ENCODE peak calls at places on chromosome 22, in nine cellular contexts. One of them, this sample, is unnamed.
A peak's percentile ranks its signal among the peaks of the same experiment; 100 is the strongest.

GRCh38 chr22:22984967-22985366 is 85.4 kb upstream of the GNAZ start:
- DNase-seq in HFF-Myc: no peak
- DNase-seq in Panc1: no peak
- DNase-seq in stimulated activated CD8-positive, alpha-beta memory T cell treated with anti-CD3 and anti-CD28 coated beads, Interleukin-15, amount 100 ng/mL, for 4 hours: no peak
- DNase-seq in body of pancreas: no peak
- DNase-seq in heart left ventricle: no peak
- DNase-seq in fibroblast of lung: no peak
- DNase-seq in lower lobe of right lung: no peak
- DNase-seq in GOT3: no peak
- DNase-seq in this sample: no peak

GRCh38 chr22:21636629-21637218 is 4.2 kb downstream of the CCDC116 start:
- DNase-seq in HFF-Myc: no peak
- DNase-seq in Panc1: no peak
- DNase-seq in stimulated activated CD8-positive, alpha-beta memory T cell treated with anti-CD3 and anti-CD28 coated beads, Interleukin-15, amount 100 ng/mL, for 4 hours: no peak
- DNase-seq in body of pancreas: no peak
- DNase-seq in heart left ventricle: no peak
- DNase-seq in fibroblast of lung: no peak
- DNase-seq in lower lobe of right lung: no peak
- DNase-seq in GOT3: no peak
- DNase-seq in this sample: no peak

GRCh38 chr22:32723632-32724031 is 77.9 kb upstream of the TIMP3 start:
- DNase-seq in HFF-Myc: peak; percentile 87
- DNase-seq in Panc1: no peak
- DNase-seq in stimulated activated CD8-positive, alpha-beta memory T cell treated with anti-CD3 and anti-CD28 coated beads, Interleukin-15, amount 100 ng/mL, for 4 hours: no peak
- DNase-seq in body of pancreas: peak; percentile 31
- DNase-seq in heart left ventricle: peak; percentile 73
- DNase-seq in fibroblast of lung: peak; percentile 97
- DNase-seq in lower lobe of right lung: peak; percentile 85
- DNase-seq in GOT3: no peak
- DNase-seq in this sample: peak; percentile 70

GRCh38 chr22:22070371-22070824 is 87.8 kb upstream of the TOP3B start:
- DNase-seq in HFF-Myc: no peak
- DNase-seq in Panc1: no peak
- DNase-seq in stimulated activated CD8-positive, alpha-beta memory T cell treated with anti-CD3 and anti-CD28 coated beads, Interleukin-15, amount 100 ng/mL, for 4 hours: no peak
- DNase-seq in body of pancreas: no peak
- DNase-seq in heart left ventricle: no peak
- DNase-seq in fibroblast of lung: no peak
- DNase-seq in lower lobe of right lung: no peak
- DNase-seq in GOT3: no peak
- DNase-seq in this sample: no peak

GRCh38 chr22:44023404-44024287 is 456 bp upstream of the PARVB start:
- DNase-seq in HFF-Myc: no peak
- DNase-seq in Panc1: no peak
- DNase-seq in stimulated activated CD8-positive, alpha-beta memory T cell treated with anti-CD3 and anti-CD28 coated beads, Interleukin-15, amount 100 ng/mL, for 4 hours: no peak
- DNase-seq in body of pancreas: peak; percentile 34
- DNase-seq in heart left ventricle: peak; percentile 76
- DNase-seq in fibroblast of lung: peak; percentile 40
- DNase-seq in lower lobe of right lung: peak; percentile 60
- DNase-seq in GOT3: no peak
- DNase-seq in this sample: peak; percentile 67

GRCh38 chr22:49402169-49402568 is 425.5 kb downstream of the BRD1 start:
- DNase-seq in HFF-Myc: no peak
- DNase-seq in Panc1: no peak
- DNase-seq in stimulated activated CD8-positive, alpha-beta memory T cell treated with anti-CD3 and anti-CD28 coated beads, Interleukin-15, amount 100 ng/mL, for 4 hours: no peak
- DNase-seq in body of pancreas: no peak
- DNase-seq in heart left ventricle: no peak
- DNase-seq in fibroblast of lung: no peak
- DNase-seq in lower lobe of right lung: peak; percentile 7
- DNase-seq in GOT3: no peak
- DNase-seq in this sample: no peak

GRCh38 chr22:17097062-17097461 is 12.3 kb downstream of the IL17RA start:
- DNase-seq in HFF-Myc: no peak
- DNase-seq in Panc1: no peak
- DNase-seq in stimulated activated CD8-positive, alpha-beta memory T cell treated with anti-CD3 and anti-CD28 coated beads, Interleukin-15, amount 100 ng/mL, for 4 hours: no peak
- DNase-seq in body of pancreas: no peak
- DNase-seq in heart left ventricle: no peak
- DNase-seq in fibroblast of lung: no peak
- DNase-seq in lower lobe of right lung: no peak
- DNase-seq in GOT3: no peak
- DNase-seq in this sample: no peak

GRCh38 chr22:30212363-30212995 is 34.1 kb downstream of the LIF start:
- DNase-seq in HFF-Myc: peak; percentile 46
- DNase-seq in Panc1: peak; percentile 93
- DNase-seq in stimulated activated CD8-positive, alpha-beta memory T cell treated with anti-CD3 and anti-CD28 coated beads, Interleukin-15, amount 100 ng/mL, for 4 hours: no peak
- DNase-seq in body of pancreas: peak; percentile 92
- DNase-seq in heart left ventricle: no peak
- DNase-seq in fibroblast of lung: peak; percentile 97
- DNase-seq in lower lobe of right lung: peak; percentile 92
- DNase-seq in GOT3: peak; percentile 16
- DNase-seq in this sample: peak; percentile 81

GRCh38 chr22:30429887-30430286 is 4.3 kb downstream of the MTFP1 start:
- DNase-seq in HFF-Myc: no peak
- DNase-seq in Panc1: no peak
- DNase-seq in stimulated activated CD8-positive, alpha-beta memory T cell treated with anti-CD3 and anti-CD28 coated beads, Interleukin-15, amount 100 ng/mL, for 4 hours: no peak
- DNase-seq in body of pancreas: no peak
- DNase-seq in heart left ventricle: no peak
- DNase-seq in fibroblast of lung: no peak
- DNase-seq in lower lobe of right lung: no peak
- DNase-seq in GOT3: no peak
- DNase-seq in this sample: no peak

GRCh38 chr22:37160037-37160436 is 10.3 kb upstream of the IL2RB start:
- DNase-seq in HFF-Myc: no peak
- DNase-seq in Panc1: no peak
- DNase-seq in stimulated activated CD8-positive, alpha-beta memory T cell treated with anti-CD3 and anti-CD28 coated beads, Interleukin-15, amount 100 ng/mL, for 4 hours: no peak
- DNase-seq in body of pancreas: no peak
- DNase-seq in heart left ventricle: no peak
- DNase-seq in fibroblast of lung: no peak
- DNase-seq in lower lobe of right lung: no peak
- DNase-seq in GOT3: no peak
- DNase-seq in this sample: no peak

GRCh38 chr22:46572911-46573780 is 35.7 kb upstream of the CELSR1 start:
- DNase-seq in HFF-Myc: no peak
- DNase-seq in Panc1: no peak
- DNase-seq in stimulated activated CD8-positive, alpha-beta memory T cell treated with anti-CD3 and anti-CD28 coated beads, Interleukin-15, amount 100 ng/mL, for 4 hours: no peak
- DNase-seq in body of pancreas: peak; percentile 79
- DNase-seq in heart left ventricle: peak; percentile 34
- DNase-seq in fibroblast of lung: no peak
- DNase-seq in lower lobe of right lung: peak; percentile 33
- DNase-seq in GOT3: no peak
- DNase-seq in this sample: no peak

GRCh38 chr22:46150615-46151423 is 493 bp downstream of the PPARA start:
- DNase-seq in HFF-Myc: no peak
- DNase-seq in Panc1: no peak
- DNase-seq in stimulated activated CD8-positive, alpha-beta memory T cell treated with anti-CD3 and anti-CD28 coated beads, Interleukin-15, amount 100 ng/mL, for 4 hours: peak; percentile 22
- DNase-seq in body of pancreas: peak; percentile 46
- DNase-seq in heart left ventricle: no peak
- DNase-seq in fibroblast of lung: no peak
- DNase-seq in lower lobe of right lung: peak; percentile 62
- DNase-seq in GOT3: no peak
- DNase-seq in this sample: no peak

GRCh38 chr22:25672685-25673084 is 69.3 kb upstream of the MYO18B start:
- DNase-seq in HFF-Myc: no peak
- DNase-seq in Panc1: no peak
- DNase-seq in stimulated activated CD8-positive, alpha-beta memory T cell treated with anti-CD3 and anti-CD28 coated beads, Interleukin-15, amount 100 ng/mL, for 4 hours: no peak
- DNase-seq in body of pancreas: no peak
- DNase-seq in heart left ventricle: no peak
- DNase-seq in fibroblast of lung: no peak
- DNase-seq in lower lobe of right lung: no peak
- DNase-seq in GOT3: no peak
- DNase-seq in this sample: no peak

GRCh38 chr22:49753961-49754673 is 73.6 kb downstream of the BRD1 start:
- DNase-seq in HFF-Myc: no peak
- DNase-seq in Panc1: no peak
- DNase-seq in stimulated activated CD8-positive, alpha-beta memory T cell treated with anti-CD3 and anti-CD28 coated beads, Interleukin-15, amount 100 ng/mL, for 4 hours: no peak
- DNase-seq in body of pancreas: no peak
- DNase-seq in heart left ventricle: no peak
- DNase-seq in fibroblast of lung: no peak
- DNase-seq in lower lobe of right lung: no peak
- DNase-seq in GOT3: no peak
- DNase-seq in this sample: no peak

GRCh38 chr22:25493794-25494193 is 70.7 kb upstream of the GRK3 start:
- DNase-seq in HFF-Myc: no peak
- DNase-seq in Panc1: no peak
- DNase-seq in stimulated activated CD8-positive, alpha-beta memory T cell treated with anti-CD3 and anti-CD28 coated beads, Interleukin-15, amount 100 ng/mL, for 4 hours: no peak
- DNase-seq in body of pancreas: no peak
- DNase-seq in heart left ventricle: no peak
- DNase-seq in fibroblast of lung: no peak
- DNase-seq in lower lobe of right lung: no peak
- DNase-seq in GOT3: no peak
- DNase-seq in this sample: no peak

GRCh38 chr22:18998998-18999397 is 62.9 kb upstream of the PRODH start:
- DNase-seq in HFF-Myc: no peak
- DNase-seq in Panc1: no peak
- DNase-seq in stimulated activated CD8-positive, alpha-beta memory T cell treated with anti-CD3 and anti-CD28 coated beads, Interleukin-15, amount 100 ng/mL, for 4 hours: no peak
- DNase-seq in body of pancreas: no peak
- DNase-seq in heart left ventricle: no peak
- DNase-seq in fibroblast of lung: no peak
- DNase-seq in lower lobe of right lung: no peak
- DNase-seq in GOT3: no peak
- DNase-seq in this sample: no peak

GRCh38 chr22:41876675-41877074 is 38.2 kb downstream of the SHISA8 start:
- DNase-seq in HFF-Myc: no peak
- DNase-seq in Panc1: no peak
- DNase-seq in stimulated activated CD8-positive, alpha-beta memory T cell treated with anti-CD3 and anti-CD28 coated beads, Interleukin-15, amount 100 ng/mL, for 4 hours: no peak
- DNase-seq in body of pancreas: no peak
- DNase-seq in heart left ventricle: no peak
- DNase-seq in fibroblast of lung: no peak
- DNase-seq in lower lobe of right lung: no peak
- DNase-seq in GOT3: no peak
- DNase-seq in this sample: no peak

This sample was measured in ascending aorta.